ENCODE peak calls at places on chromosomes 5 and 9, in seven cellular contexts. One of them, this sample, is unnamed.

GRCh38 chr5:172686111-172686510 is 45.0 kb downstream of the NEURL1B start:
- DNase-seq in CD4-positive, alpha-beta T cell: no peak
- DNase-seq in mucosa of gallbladder: no peak
- DNase-seq in NCI-H510A treated with DMSO at 0.1 percent for 48 hours: no peak
- DNase-seq in COR-L47: no peak
- DNase-seq in T-helper 1 cell: no peak
- DNase-seq in upper lobe of right lung: no peak
- DNase-seq in this sample: no peak

GRCh38 chr9:70816891-70817290 is 304.5 kb downstream of the TRPM3 start:
- DNase-seq in NCI-H510A treated with DMSO at 0.1 percent for 48 hours: no peak
- DNase-seq in upper lobe of right lung: no peak
- DNase-seq in T-helper 1 cell: no peak
- DNase-seq in CD4-positive, alpha-beta T cell: no peak
- DNase-seq in COR-L47: no peak
- DNase-seq in mucosa of gallbladder: no peak
- DNase-seq in this sample: no peak

GRCh38 chr5:109725135-109725534 is 35.4 kb downstream of the MAN2A1 start:
- DNase-seq in mucosa of gallbladder: no peak
- DNase-seq in upper lobe of right lung: no peak
- DNase-seq in COR-L47: no peak
- DNase-seq in NCI-H510A treated with DMSO at 0.1 percent for 48 hours: no peak
- DNase-seq in T-helper 1 cell: no peak
- DNase-seq in CD4-positive, alpha-beta T cell: no peak
- DNase-seq in this sample: no peak

GRCh38 chr5:66892715-66893114 is 296.5 kb downstream of the MAST4 start:
- DNase-seq in T-helper 1 cell: no peak
- DNase-seq in COR-L47: no peak
- DNase-seq in NCI-H510A treated with DMSO at 0.1 percent for 48 hours: no peak
- DNase-seq in mucosa of gallbladder: no peak
- DNase-seq in upper lobe of right lung: no peak
- DNase-seq in CD4-positive, alpha-beta T cell: no peak
- DNase-seq in this sample: no peak

GRCh38 chr9:92749071-92749933 is 15.3 kb downstream of the BICD2 start:
- DNase-seq in COR-L47: no peak
- DNase-seq in upper lobe of right lung: no peak
- DNase-seq in CD4-positive, alpha-beta T cell: no peak
- DNase-seq in NCI-H510A treated with DMSO at 0.1 percent for 48 hours: no peak
- DNase-seq in mucosa of gallbladder: no peak
- DNase-seq in T-helper 1 cell: no peak
- DNase-seq in this sample: no peak

GRCh38 chr5:19406576-19407365 is 581.2 kb downstream of the CDH18 start:
- DNase-seq in CD4-positive, alpha-beta T cell: no peak
- DNase-seq in mucosa of gallbladder: no peak
- DNase-seq in T-helper 1 cell: no peak
- DNase-seq in COR-L47: no peak
- DNase-seq in upper lobe of right lung: no peak
- DNase-seq in NCI-H510A treated with DMSO at 0.1 percent for 48 hours: no peak
- DNase-seq in this sample: no peak

GRCh38 chr9:133237271-133237731 is 28.3 kb upstream of the OBP2B start:
- DNase-seq in CD4-positive, alpha-beta T cell: no peak
- DNase-seq in T-helper 1 cell: no peak
- DNase-seq in COR-L47: no peak
- DNase-seq in mucosa of gallbladder: no peak
- DNase-seq in upper lobe of right lung: no peak
- DNase-seq in NCI-H510A treated with DMSO at 0.1 percent for 48 hours: no peak
- DNase-seq in this sample: no peak

GRCh38 chr9:108219664-108220063 is 636.1 kb downstream of the ACTL7B start:
- DNase-seq in COR-L47: no peak
- DNase-seq in mucosa of gallbladder: no peak
- DNase-seq in CD4-positive, alpha-beta T cell: no peak
- DNase-seq in T-helper 1 cell: no peak
- DNase-seq in NCI-H510A treated with DMSO at 0.1 percent for 48 hours: no peak
- DNase-seq in upper lobe of right lung: no peak
- DNase-seq in this sample: no peak

GRCh38 chr9:82991684-82992083 is 71.3 kb downstream of the RASEF start:
- DNase-seq in T-helper 1 cell: no peak
- DNase-seq in CD4-positive, alpha-beta T cell: no peak
- DNase-seq in COR-L47: peak; percentile 2
- DNase-seq in mucosa of gallbladder: no peak
- DNase-seq in upper lobe of right lung: no peak
- DNase-seq in NCI-H510A treated with DMSO at 0.1 percent for 48 hours: peak; percentile 90
- DNase-seq in this sample: no peak